ENCODE peak calls at places on chromosomes 12 and 14, in four cellular contexts. One of them, this sample, is unnamed.

GRCh38 chr12:122399592-122400373 is 22.7 kb downstream of the CLIP1 start:
- DNase-seq in occipital lobe: peak; percentile 13
- DNase-seq in right cardiac atrium: peak; percentile 63
- DNase-seq in HTR-8/SVneo: peak; percentile 78
- DNase-seq in this sample: peak; percentile 5

GRCh38 chr14:101235042-101235871 is 326.0 kb upstream of the DIO3 start:
- DNase-seq in right cardiac atrium: no peak
- DNase-seq in HTR-8/SVneo: peak; percentile 79
- DNase-seq in occipital lobe: no peak
- DNase-seq in this sample: peak; percentile 18

GRCh38 chr12:69698054-69698453 is 1.0 kb downstream of the BEST3 start:
- DNase-seq in occipital lobe: no peak
- DNase-seq in HTR-8/SVneo: no peak
- DNase-seq in right cardiac atrium: no peak
- DNase-seq in this sample: no peak

GRCh38 chr14:28770574-28770973 is 4.0 kb downstream of the FOXG1 start:
- DNase-seq in right cardiac atrium: no peak
- DNase-seq in HTR-8/SVneo: no peak
- DNase-seq in occipital lobe: no peak
- DNase-seq in this sample: no peak

GRCh38 chr14:56138987-56139386 is 20.8 kb downstream of the PELI2 start:
- DNase-seq in HTR-8/SVneo: no peak
- DNase-seq in occipital lobe: no peak
- DNase-seq in right cardiac atrium: no peak
- DNase-seq in this sample: no peak

GRCh38 chr14:54105406-54105805 is 148.8 kb upstream of the BMP4 start:
- DNase-seq in HTR-8/SVneo: no peak
- DNase-seq in occipital lobe: no peak
- DNase-seq in right cardiac atrium: no peak
- DNase-seq in this sample: no peak

GRCh38 chr12:1594295-1595025 is at the start of gene FBXL14:
- DNase-seq in occipital lobe: peak; percentile 82
- DNase-seq in HTR-8/SVneo: peak; percentile 93
- DNase-seq in right cardiac atrium: peak; percentile 92
- DNase-seq in this sample: peak; percentile 85

GRCh38 chr14:88989911-88990310 is 165.5 kb downstream of the TTC8 start:
- DNase-seq in occipital lobe: no peak
- DNase-seq in HTR-8/SVneo: no peak
- DNase-seq in right cardiac atrium: no peak
- DNase-seq in this sample: no peak

GRCh38 chr12:45435945-45436710 is 220.2 kb downstream of the ANO6 start:
- DNase-seq in right cardiac atrium: no peak
- DNase-seq in HTR-8/SVneo: no peak
- DNase-seq in occipital lobe: no peak
- DNase-seq in this sample: peak; percentile 16

GRCh38 chr12:42756841-42757661 is 167.5 kb upstream of the PRICKLE1 start:
- DNase-seq in HTR-8/SVneo: peak; percentile 53
- DNase-seq in occipital lobe: no peak
- DNase-seq in right cardiac atrium: no peak
- DNase-seq in this sample: no peak

GRCh38 chr12:46267618-46268348 is 1.1 kb downstream of the SLC38A1 start:
- DNase-seq in HTR-8/SVneo: no peak
- DNase-seq in occipital lobe: peak; percentile 35
- DNase-seq in right cardiac atrium: peak; percentile 11
- DNase-seq in this sample: no peak

GRCh38 chr12:92144045-92144630 is 1.5 kb downstream of the BTG1 start:
- DNase-seq in HTR-8/SVneo: peak; percentile 52
- DNase-seq in right cardiac atrium: peak; percentile 63
- DNase-seq in occipital lobe: peak; percentile 40
- DNase-seq in this sample: peak; percentile 66

GRCh38 chr12:21913823-21914222 is 27.4 kb downstream of the ABCC9 start:
- DNase-seq in occipital lobe: no peak
- DNase-seq in right cardiac atrium: no peak
- DNase-seq in HTR-8/SVneo: no peak
- DNase-seq in this sample: no peak

GRCh38 chr14:22657861-22658260 is 13.7 kb upstream of the OR6J1 start:
- DNase-seq in occipital lobe: no peak
- DNase-seq in HTR-8/SVneo: no peak
- DNase-seq in right cardiac atrium: no peak
- DNase-seq in this sample: no peak

GRCh38 chr14:71688576-71688975 is 243.7 kb upstream of the RGS6 start:
- DNase-seq in right cardiac atrium: no peak
- DNase-seq in HTR-8/SVneo: peak; percentile 55
- DNase-seq in occipital lobe: no peak
- DNase-seq in this sample: no peak

This sample was measured in substantia nigra.